ENCODE peak calls at places on chromosomes 13 and 19, in seven cellular contexts. V, B, T, W, L, U and R are unnamed samples.

GRCh38 chr19:18666784-18667183 is 16.7 kb upstream of the CRTC1 start:
- DNase-seq in U (no peak), L (no peak), T (no peak), W (no peak), B (no peak), V (no peak), R (no peak)

GRCh38 chr19:36246006-36246391 is 31.1 kb downstream of the ZNF146 start:
- DNase-seq in W (no peak), L (no peak), T (peak), V (no peak), B (no peak), U (no peak), R (no peak)

GRCh38 chr13:113548171-113548641 is 36.3 kb upstream of the TFDP1 start:
- DNase-seq in W (no peak), L (no peak), B (no peak), T (peak), U (peak), V (no peak), R (no peak)

GRCh38 chr13:26168276-26168814 is 53.8 kb downstream of the RNF6 start:
- DNase-seq in V (no peak), W (peak), U (no peak), B (no peak), T (peak), L (no peak), R (no peak)

GRCh38 chr13:105202384-105202783 is 1333.1 kb downstream of the EFNB2 start:
- DNase-seq in W (peak), U (no peak), L (no peak), B (peak), T (peak), V (no peak), R (no peak)

GRCh38 chr13:27534976-27535370 is 84.6 kb upstream of the MTIF3 start:
- DNase-seq in T (no peak), B (no peak), V (no peak), W (no peak), L (no peak), U (no peak), R (no peak)

GRCh38 chr13:111046590-111047141 is 68.4 kb upstream of the ARHGEF7 start:
- DNase-seq in B (no peak), W (peak), T (peak), U (no peak), V (peak), L (no peak), R (no peak)

GRCh38 chr13:110119943-110120905 is 186.7 kb downstream of the COL4A1 start:
- DNase-seq in V (peak), W (peak), U (no peak), B (no peak), T (no peak), L (no peak), R (no peak)

GRCh38 chr19:20238025-20238623 is 71.1 kb downstream of the ZNF486 start:
- DNase-seq in U (peak), V (peak), L (peak), T (peak), W (peak), B (peak), R (peak)

GRCh38 chr19:42409477-42409876 is 17.7 kb downstream of the LIPE start:
- DNase-seq in W (no peak), U (no peak), V (peak), L (no peak), T (no peak), B (no peak), R (no peak)

GRCh38 chr19:1748115-1748702 is 5.1 kb upstream of the ONECUT3 start:
- DNase-seq in T (no peak), B (no peak), U (no peak), V (no peak), L (no peak), W (no peak), R (no peak)

GRCh38 chr19:33143897-33144405 is 12.0 kb downstream of the WDR88 start:
- DNase-seq in T (peak), V (peak), L (peak), B (peak), W (peak), U (peak), R (peak)

GRCh38 chr19:13887529-13887928 is 10.6 kb downstream of the NANOS3 start:
- DNase-seq in W (peak), T (peak), V (no peak), B (no peak), U (no peak), L (no peak), R (no peak)

GRCh38 chr13:69178000-69178399 is 929.6 kb upstream of the ATXN8OS start:
- DNase-seq in U (no peak), V (no peak), L (no peak), B (no peak), W (no peak), T (no peak), R (no peak)

GRCh38 chr19:50979758-50980157 is 4.0 kb downstream of the KLK7 start:
- DNase-seq in L (no peak), W (no peak), B (no peak), V (no peak), U (no peak), T (no peak), R (no peak)

GRCh38 chr13:75404721-75405120 is 77.2 kb downstream of the TBC1D4 start:
- DNase-seq in B (no peak), L (no peak), T (no peak), V (no peak), U (no peak), W (no peak), R (no peak)

GRCh38 chr13:50720856-50721663 is 122.4 kb downstream of the DLEU7 start:
- DNase-seq in W (no peak), T (no peak), L (no peak), B (no peak), U (no peak), V (no peak), R (no peak)

GRCh38 chr13:59391696-59392095 is 772.0 kb downstream of the DIAPH3 start:
- DNase-seq in T (peak), W (peak), V (peak), L (peak), U (no peak), B (peak), R (peak)

GRCh38 chr19:6041071-6041470 is 63.1 kb upstream of the RANBP3 start:
- DNase-seq in V (no peak), T (no peak), U (peak), L (no peak), W (no peak), B (no peak), R (no peak)

DNA sequence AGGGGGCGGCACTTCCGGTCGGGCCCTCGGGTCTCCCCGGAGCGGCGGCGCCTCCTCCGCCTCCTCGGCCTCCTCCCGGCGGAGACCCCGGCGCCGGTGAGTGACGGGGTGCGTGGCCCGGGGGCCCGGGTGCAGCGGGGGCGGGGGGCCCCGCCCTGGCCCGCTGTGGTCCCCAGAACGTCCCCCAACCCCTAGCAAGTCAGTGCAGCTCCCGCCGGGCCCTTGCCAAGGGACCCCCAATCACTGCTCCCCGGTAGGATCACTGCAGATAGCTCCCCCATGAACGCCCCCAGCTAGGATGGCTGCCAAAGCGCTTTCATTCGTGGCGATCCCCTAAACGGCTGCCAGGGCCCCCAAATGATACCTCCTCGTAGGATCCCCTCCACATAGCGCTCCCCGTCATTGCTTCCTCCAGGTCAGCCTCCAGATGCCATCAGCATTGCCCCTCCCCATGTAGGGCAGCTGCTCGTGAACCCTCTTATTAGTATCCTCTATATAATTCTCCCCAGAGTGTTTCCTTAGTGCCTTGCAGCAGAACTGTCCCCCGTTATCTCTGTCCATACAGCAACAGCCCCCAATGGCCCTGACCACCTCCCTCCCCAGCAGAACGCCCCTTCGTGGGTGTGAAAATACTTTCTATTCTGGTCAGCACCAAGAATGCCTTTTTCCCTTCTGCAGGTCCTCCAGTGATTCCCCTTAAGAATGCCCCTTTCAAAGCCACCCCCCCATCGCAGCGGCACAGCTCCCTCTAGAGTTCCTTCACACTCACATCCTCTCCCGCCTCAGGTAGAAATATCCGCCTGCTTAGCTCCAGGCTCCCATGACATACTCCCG is at the start of gene ZNF865:
- DNase-seq in U (peak), L (peak), T (peak), V (peak), B (peak), W (peak), R (peak)
- H3K27ac ChIP-seq in U (peak), L (peak), T (peak), V (peak), B (peak), W (peak), R (peak)

GRCh38 chr19:3576696-3577443 is 4.1 kb downstream of the HMG20B start:
- DNase-seq in L (no peak), B (peak), W (peak), U (no peak), V (peak), T (peak), R (no peak)
- H3K27ac ChIP-seq in L (no peak), B (no peak), W (no peak), U (no peak), V (peak), T (no peak), R (no peak)

DNA sequence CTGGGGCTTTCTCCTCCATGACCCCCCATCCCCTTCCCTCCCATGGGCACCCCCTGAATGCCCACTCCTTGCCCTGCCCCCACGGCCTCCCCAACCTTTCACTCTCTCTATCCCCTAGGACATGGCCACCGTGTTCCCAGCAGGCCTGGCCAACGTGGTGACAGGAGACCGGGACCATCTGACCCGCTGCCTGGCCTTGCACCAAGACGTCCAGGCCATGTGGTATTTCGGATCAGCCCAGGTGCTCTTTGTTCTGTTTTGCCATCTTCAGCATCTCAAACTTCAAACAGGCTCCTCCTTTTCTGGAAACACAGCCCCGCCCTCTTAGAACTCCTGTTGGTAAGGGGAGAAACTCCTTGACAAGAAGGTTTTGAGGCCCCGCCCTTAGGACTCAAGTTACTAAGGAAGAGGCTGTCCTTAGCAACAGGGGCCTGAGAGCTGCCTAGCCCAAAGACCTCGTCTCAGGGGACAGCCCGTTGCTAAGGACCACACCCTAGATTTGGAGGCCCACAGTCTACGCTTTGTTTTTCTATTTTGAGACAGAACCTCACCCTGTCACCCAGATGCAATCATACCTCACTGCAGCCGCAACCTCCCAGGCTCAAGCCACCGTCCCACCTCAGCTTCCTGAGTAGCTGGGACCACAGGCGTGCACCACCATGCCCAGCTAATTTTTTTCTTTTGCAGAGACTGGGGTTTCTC is 5.1 kb upstream of the FLT3LG start:
- DNase-seq in V (peak), T (peak), U (no peak), L (peak), B (no peak), W (no peak), R (peak)
- H3K27ac ChIP-seq in V (peak), T (no peak), U (peak), L (peak), B (no peak), W (no peak), R (peak)

DNA sequence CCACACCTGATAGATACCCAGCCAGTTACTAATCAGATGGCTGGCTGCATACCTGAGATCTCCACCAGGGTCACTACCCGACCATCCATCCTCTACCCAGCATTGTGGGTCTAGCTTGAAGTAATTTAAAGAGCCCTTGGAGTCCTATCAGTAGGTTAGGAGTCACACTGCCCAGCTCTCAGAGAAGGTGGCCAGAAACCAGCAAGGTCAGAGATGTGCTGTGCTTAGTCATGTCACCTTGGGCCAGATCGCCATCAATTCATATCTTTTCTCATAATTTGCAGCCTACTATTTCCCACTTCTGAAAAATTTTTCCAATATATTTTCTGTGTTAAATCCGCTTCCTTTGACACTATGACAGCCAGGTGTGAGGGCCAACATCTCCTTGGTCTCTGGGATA is 13.9 kb downstream of the SAMD4B start:
- DNase-seq in V (no peak), W (no peak), U (no peak), L (no peak), B (no peak), T (no peak), R (no peak)
- H3K27ac ChIP-seq in V (no peak), W (no peak), U (no peak), L (no peak), B (no peak), T (no peak), R (no peak)

GRCh38 chr19:47348819-47349795 is at the start of gene DHX34:
- DNase-seq in V (peak), W (peak), U (peak), L (peak), T (peak), B (peak), R (peak)

GRCh38 chr19:47350599-47350998 is 1.5 kb downstream of the DHX34 start:
- DNase-seq in V (no peak), U (no peak), B (no peak), T (no peak), L (no peak), W (no peak), R (no peak)

GRCh38 chr19:47352095-47352494 is 3.0 kb downstream of the DHX34 start:
- DNase-seq in L (no peak), V (no peak), W (no peak), T (no peak), U (no peak), B (no peak), R (no peak)

GRCh38 chr19:47353307-47353712 is 4.2 kb downstream of the DHX34 start:
- DNase-seq in U (no peak), T (no peak), L (no peak), V (peak), W (no peak), B (no peak), R (no peak)

DNA sequence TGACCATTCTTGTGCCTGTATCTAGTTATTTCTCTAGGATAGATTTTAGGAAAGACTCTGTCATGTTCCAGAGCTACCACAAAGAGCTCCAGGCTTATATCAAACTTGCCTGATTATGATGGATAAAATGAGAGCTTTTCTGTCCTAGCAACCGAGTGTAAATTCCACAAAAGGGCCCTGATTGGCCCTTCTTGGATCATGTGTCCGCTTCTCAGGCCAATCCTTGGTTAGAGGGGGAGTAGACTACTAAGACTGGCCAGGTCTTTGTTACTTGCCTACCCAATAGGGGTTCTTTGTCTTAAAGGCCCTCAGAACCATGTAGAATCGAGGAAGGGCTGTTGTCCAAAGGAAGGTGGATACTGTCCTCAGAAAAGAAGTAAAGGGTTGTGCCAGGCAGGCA is 2.4 kb downstream of the DHX34 start:
- DNase-seq in L (no peak), U (no peak), W (peak), B (peak), V (no peak), T (peak), R (no peak)
- H3K27ac ChIP-seq in L (no peak), U (no peak), W (no peak), B (no peak), V (no peak), T (no peak), R (no peak)

DNA sequence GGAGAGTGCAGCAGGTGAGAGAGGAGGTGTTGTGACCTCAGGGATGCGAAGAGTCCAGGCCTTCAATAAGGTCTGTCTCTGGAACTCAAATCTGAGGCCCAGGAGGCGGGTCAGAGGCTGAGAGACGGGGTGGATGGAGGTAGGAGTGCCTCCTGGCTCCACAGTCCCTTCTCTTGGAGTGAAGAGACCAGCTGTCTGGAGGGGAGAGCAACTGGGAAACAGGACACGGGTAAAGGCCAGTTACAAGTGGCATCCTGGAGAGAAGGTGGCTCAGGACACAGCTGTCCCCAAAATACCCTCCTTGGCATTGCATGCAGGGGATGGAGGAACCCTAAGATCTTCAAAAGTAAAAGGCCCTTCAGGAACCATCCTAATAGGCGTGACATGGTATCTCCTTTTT is 19.2 kb downstream of the PDE4A start:
- DNase-seq in T (no peak), B (no peak), L (no peak), U (no peak), V (no peak), W (no peak), R (no peak)
- H3K27ac ChIP-seq in T (no peak), B (no peak), L (no peak), U (no peak), V (no peak), W (no peak), R (no peak)